ENCODE peak calls at places on chromosomes 16 and 17, in four cellular contexts. G is GM12878, E is K562, K is HL-60. W is an unnamed sample.

GRCh38 chr16:47141773-47142468 is 1.8 kb downstream of the NETO2 start:
- DNase-seq in G (peak), E (peak), K (peak), W (peak)

GRCh38 chr16:57899771-57900661 is 70.9 kb downstream of the CNGB1 start:
- DNase-seq in G (no peak), E (peak), K (peak), W (peak)

GRCh38 chr17:8918811-8919210 is 46.7 kb downstream of the PIK3R5 start:
- DNase-seq in G (no peak), E (no peak), K (no peak), W (no peak)

GRCh38 chr16:58020628-58021521 is 4.7 kb upstream of the MMP15 start:
- DNase-seq in G (no peak), E (peak), K (peak), W (no peak)

GRCh38 chr17:34820166-34820920 is 140.9 kb downstream of the CCT6B start:
- DNase-seq in G (no peak), E (no peak), K (no peak), W (no peak)

GRCh38 chr17:31842416-31843381 is 16.3 kb downstream of the COPRS start:
- DNase-seq in G (no peak), E (peak), K (peak), W (peak)

GRCh38 chr17:66437466-66438026 is 135.1 kb downstream of the PRKCA start:
- DNase-seq in G (no peak), E (no peak), K (no peak), W (no peak)

GRCh38 chr17:15220785-15221184 is 44.3 kb downstream of the PMP22 start:
- DNase-seq in G (no peak), E (no peak), K (no peak), W (no peak)

GRCh38 chr16:59170065-59170712 is 436.1 kb upstream of the GOT2 start:
- DNase-seq in G (no peak), E (no peak), K (no peak), W (no peak)

GRCh38 chr17:37826497-37827115 is 81.7 kb upstream of the HNF1B start:
- DNase-seq in G (no peak), E (no peak), K (peak), W (no peak)

GRCh38 chr16:89952049-89952448 is 3.5 kb downstream of the DEF8 start:
- DNase-seq in G (no peak), E (no peak), K (no peak), W (no peak)

GRCh38 chr17:17859909-17860760 is 23.3 kb upstream of the SREBF1 start:
- DNase-seq in G (no peak), E (peak), K (peak), W (peak)

GRCh38 chr17:68176770-68177169 is 71.1 kb upstream of the AMZ2 start:
- DNase-seq in G (no peak), E (no peak), K (no peak), W (no peak)

GRCh38 chr16:7443108-7443507 is 110.5 kb downstream of the RBFOX1 start:
- DNase-seq in G (no peak), E (no peak), K (no peak), W (no peak)
- TF ChIP-seq SPI1 in G (no peak), E (no peak), K (no peak), W (no peak)

GRCh38 chr16:17302620-17303019 is 168.1 kb downstream of the XYLT1 start:
- DNase-seq in G (no peak), E (no peak), K (peak), W (no peak)
- TF ChIP-seq SPI1 in G (no peak), E (no peak), K (peak), W (no peak)

GRCh38 chr16:68993885-68994284 is 111.6 kb upstream of the HAS3 start:
- DNase-seq in G (no peak), E (no peak), K (no peak), W (no peak)

GRCh38 chr16:68994324-68994723 is 111.1 kb upstream of the HAS3 start:
- DNase-seq in G (no peak), E (no peak), K (no peak), W (no peak)

GRCh38 chr16:68993421-68993820 is 112.0 kb upstream of the HAS3 start:
- DNase-seq in G (no peak), E (no peak), K (no peak), W (no peak)

GRCh38 chr16:68997564-68997963 is 107.9 kb upstream of the HAS3 start:
- DNase-seq in G (no peak), E (no peak), K (no peak), W (no peak)

GRCh38 chr16:68995011-68995504 is 110.4 kb upstream of the HAS3 start:
- DNase-seq in G (no peak), E (no peak), K (peak), W (no peak)
- TF ChIP-seq SPI1 in G (no peak), E (no peak), K (no peak), W (no peak)

GRCh38 chr16:67822511-67822910 is 15.8 kb downstream of the TSNAXIP1 start:
- DNase-seq in G (no peak), E (no peak), K (no peak), W (no peak)
- TF ChIP-seq SPI1 in G (no peak), E (no peak), K (no peak), W (no peak)

GRCh38 chr17:22469941-22470340 is 777.6 kb downstream of the KCNJ18 start:
- DNase-seq in G (no peak), E (no peak), K (no peak), W (no peak)

GRCh38 chr17:22470411-22471175 is 778.3 kb downstream of the KCNJ18 start:
- DNase-seq in G (no peak), E (no peak), K (no peak), W (no peak)

GRCh38 chr17:22469101-22469880 is 777.0 kb downstream of the KCNJ18 start:
- DNase-seq in G (no peak), E (no peak), K (no peak), W (no peak)

GRCh38 chr17:22464041-22464440 is 771.7 kb downstream of the KCNJ18 start:
- DNase-seq in G (no peak), E (no peak), K (no peak), W (no peak)

GRCh38 chr17:22467720-22468119 is 775.4 kb downstream of the KCNJ18 start:
- DNase-seq in G (no peak), E (no peak), K (no peak), W (no peak)
- TF ChIP-seq SPI1 in G (no peak), E (no peak), K (no peak), W (no peak)

GRCh38 chr17:6681671-6682070 is 30.1 kb downstream of the C17orf100 start:
- DNase-seq in G (no peak), E (no peak), K (no peak), W (no peak)
- TF ChIP-seq SPI1 in G (no peak), E (no peak), K (no peak), W (no peak)

GRCh38 chr16:81313731-81314602 is 795 bp upstream of the GAN start:
- DNase-seq in G (no peak), E (no peak), K (no peak), W (no peak)
- TF ChIP-seq SPI1 in G (no peak), E (no peak), K (no peak), W (no peak)